ENCODE peak calls at places on chromosomes 12 and 14, in four cellular contexts. R is activated CD4-positive, alpha-beta T cell treated with anti-CD3 and anti-CD28 coated beads, Interleukin-2, amount 50 U/mL, for 1 hour; D is neural progenitor cell; Z is stimulated activated CD4-positive, alpha-beta T cell treated with anti-CD3 and anti-CD28 coated beads, Interleukin-4, amount 100 ng/mL, for 1 hour. J is an unnamed sample.
A peak's percentile ranks its signal among the peaks of the same experiment; 100 is the strongest.

GRCh38 chr12:25051583-25052190 is 102.8 kb upstream of the BCAT1 start:
- DNase-seq in R (peak; percentile 34), Z (peak; percentile 55), D (no peak), J (peak; percentile 76)

GRCh38 chr14:39268393-39268792 is 34.7 kb downstream of the MIA2 start:
- DNase-seq in D (peak; percentile 8), Z (no peak), R (no peak), J (no peak)

GRCh38 chr12:22866406-22866805 is 241.4 kb downstream of the ETNK1 start:
- DNase-seq in Z (no peak), D (no peak), R (no peak), J (no peak)

GRCh38 chr14:106883218-106883692 is 1356.9 kb downstream of the TMEM121 start:
- DNase-seq in D (no peak), R (no peak), Z (peak; percentile 47), J (peak; percentile 58)

GRCh38 chr14:82676403-82676802 is 1142.8 kb upstream of the SEL1L start:
- DNase-seq in Z (no peak), D (no peak), R (no peak), J (no peak)

GRCh38 chr12:89138048-89138852 is 214.1 kb downstream of the DUSP6 start:
- DNase-seq in Z (no peak), R (no peak), D (no peak), J (no peak)

GRCh38 chr14:98252819-98253218 is 1019.2 kb downstream of the BCL11B start:
- DNase-seq in R (no peak), Z (no peak), D (no peak), J (no peak)

GRCh38 chr14:58298880-58299664 is 717 bp downstream of the ARID4A start:
- DNase-seq in Z (peak; percentile 45), R (peak; percentile 34), D (peak; percentile 69), J (peak; percentile 61)

GRCh38 chr12:9721394-9722092 is 11.4 kb downstream of the CLECL1 start:
- DNase-seq in D (no peak), Z (no peak), R (no peak), J (no peak)

GRCh38 chr12:4393211-4393610 is 13.7 kb upstream of the FGF23 start:
- DNase-seq in Z (no peak), R (no peak), D (no peak), J (no peak)

GRCh38 chr12:85920324-85920947 is 46.3 kb downstream of the NTS start:
- DNase-seq in D (peak; percentile 12), Z (no peak), R (no peak), J (peak; percentile 1)

GRCh38 chr12:6444704-6445688 is at the start of gene CD27:
- DNase-seq in R (peak; percentile 31), D (no peak), Z (no peak), J (no peak)

GRCh38 chr12:101407054-101407437 is 526 bp downstream of the ARL1 start:
- DNase-seq in Z (no peak), D (peak; percentile 64), R (peak; percentile 15), J (no peak)

GRCh38 chr14:80850197-80850814 is 91.2 kb downstream of the CEP128 start:
- DNase-seq in R (no peak), Z (no peak), D (peak; percentile 42), J (no peak)

GRCh38 chr14:64026600-64026999 is 173.8 kb downstream of the SYNE2 start:
- DNase-seq in D (no peak), R (no peak), Z (no peak), J (no peak)

GRCh38 chr12:32307352-32307751 is 92.0 kb upstream of the FGD4 start:
- DNase-seq in D (no peak), Z (no peak), R (no peak), J (no peak)

GRCh38 chr12:111393700-111394275 is 11.9 kb upstream of the SH2B3 start:
- DNase-seq in Z (no peak), D (no peak), R (no peak), J (no peak)

GRCh38 chr12:62588916-62589315 is 122.3 kb downstream of the MON2 start:
- DNase-seq in R (no peak), D (no peak), Z (no peak), J (no peak)

GRCh38 chr14:35878272-35879140 is 52.4 kb downstream of the BRMS1L start:
- DNase-seq in D (no peak), Z (no peak), R (no peak), J (no peak)

GRCh38 chr14:100454437-100454836 is 131.3 kb downstream of the SLC25A47 start:
- DNase-seq in R (no peak), D (no peak), Z (no peak), J (no peak)

GRCh38 chr12:111953455-111953854 is 59.5 kb downstream of the TMEM116 start:
- DNase-seq in Z (no peak), R (no peak), D (no peak), J (no peak)

GRCh38 chr12:121786441-121786825 is 7.1 kb downstream of the RHOF start:
- DNase-seq in R (peak; percentile 49), Z (peak; percentile 52), D (no peak), J (no peak)

GRCh38 chr12:9651265-9651729 is 18.2 kb upstream of the CLEC2D start:
- DNase-seq in R (no peak), Z (peak; percentile 41), D (no peak), J (no peak)

GRCh38 chr14:20631821-20632389 is 9.6 kb downstream of the OR6S1 start:
- DNase-seq in D (peak; percentile 71), Z (no peak), R (no peak), J (peak; percentile 42)

GRCh38 chr12:87136330-87136976 is 880.3 kb upstream of the MGAT4C start:
- DNase-seq in D (no peak), Z (no peak), R (no peak), J (no peak)

GRCh38 chr12:112183591-112184021 is 58.2 kb downstream of the TRAFD1 start:
- DNase-seq in R (no peak), Z (no peak), D (no peak), J (no peak)